ENCODE peak calls at places on chromosomes 16 and 17, in seven cellular contexts. G is omental fat pad; W is astrocyte of the spinal cord; N is heart left ventricle; X is left lung; V is CD4-positive, alpha-beta T cell; D is heart right ventricle. Q is an unnamed sample.

GRCh38 chr16:11049396-11050059 is 105.2 kb downstream of the CLEC16A start:
- DNase-seq in G (no peak), W (no peak), N (no peak), X (no peak), V (no peak), D (no peak), Q (no peak)

GRCh38 chr16:86222965-86223551 is 287.3 kb upstream of the FOXF1 start:
- DNase-seq in G (no peak), W (peak; percentile 85), N (no peak), X (no peak), V (no peak), D (no peak), Q (no peak)

GRCh38 chr17:48456584-48456983 is 26.6 kb upstream of the SKAP1 start:
- DNase-seq in G (no peak), W (no peak), N (no peak), X (no peak), V (no peak), D (no peak), Q (no peak)

GRCh38 chr16:27285676-27286196 is 17.2 kb upstream of the NSMCE1 start:
- DNase-seq in G (no peak), W (no peak), N (peak; percentile 34), X (peak; percentile 53), V (no peak), D (no peak), Q (no peak)

GRCh38 chr17:75927286-75927922 is 13.4 kb downstream of the FBF1 start:
- DNase-seq in G (no peak), W (no peak), N (no peak), X (no peak), V (no peak), D (no peak), Q (no peak)

GRCh38 chr17:14926526-14927122 is 338.5 kb downstream of the PMP22 start:
- DNase-seq in G (no peak), W (peak; percentile 66), N (no peak), X (no peak), V (peak; percentile 46), D (no peak), Q (no peak)

GRCh38 chr17:4658478-4659305 is 17.2 kb upstream of the ALOX15 start:
- DNase-seq in G (no peak), W (peak; percentile 24), N (no peak), X (no peak), V (no peak), D (no peak), Q (no peak)

GRCh38 chr16:22217890-22218730 is 12.0 kb downstream of the EEF2K start:
- DNase-seq in G (no peak), W (no peak), N (peak; percentile 57), X (no peak), V (no peak), D (peak; percentile 46), Q (no peak)

GRCh38 chr17:44914698-44915271 is 515 bp downstream of the GFAP start:
- DNase-seq in G (no peak), W (no peak), N (no peak), X (no peak), V (no peak), D (no peak), Q (no peak)

GRCh38 chr17:44807817-44808155 is 22.3 kb downstream of the GJC1 start:
- DNase-seq in G (no peak), W (no peak), N (no peak), X (no peak), V (no peak), D (no peak), Q (no peak)

GRCh38 chr16:17512636-17513220 is 42.0 kb upstream of the XYLT1 start:
- DNase-seq in G (no peak), W (peak; percentile 36), N (no peak), X (no peak), V (no peak), D (no peak), Q (no peak)

GRCh38 chr17:8151641-8152111 is 528 bp downstream of the PER1 start:
- DNase-seq in G (no peak), W (peak; percentile 71), N (peak; percentile 96), X (peak; percentile 85), V (no peak), D (peak; percentile 93), Q (peak; percentile 87)

GRCh38 chr16:86901483-86901882 is 323.1 kb downstream of the FOXL1 start:
- DNase-seq in G (no peak), W (peak; percentile 49), N (no peak), X (no peak), V (no peak), D (no peak), Q (no peak)

GRCh38 chr17:73315481-73315880 is 3.7 kb upstream of the CDC42EP4 start:
- DNase-seq in G (no peak), W (no peak), N (no peak), X (no peak), V (no peak), D (no peak), Q (no peak)

GRCh38 chr17:83126275-83126930 is 47.0 kb downstream of the METRNL start:
- DNase-seq in G (no peak), W (no peak), N (peak; percentile 20), X (no peak), V (no peak), D (no peak), Q (no peak)

GRCh38 chr16:84380405-84380804 is 12.1 kb downstream of the ATP2C2 start:
- DNase-seq in G (peak; percentile 1), W (no peak), N (no peak), X (peak; percentile 41), V (no peak), D (no peak), Q (no peak)

GRCh38 chr17:72338304-72338703 is 217.5 kb downstream of the SOX9 start:
- DNase-seq in G (no peak), W (no peak), N (no peak), X (no peak), V (no peak), D (no peak), Q (no peak)

GRCh38 chr16:78916928-78917545 is 683.5 kb downstream of the MAF start:
- DNase-seq in G (no peak), W (no peak), N (no peak), X (no peak), V (no peak), D (no peak), Q (no peak)

GRCh38 chr16:29809031-29809747 is 2.8 kb upstream of the PRRT2 start:
- DNase-seq in G (no peak), W (no peak), N (no peak), X (no peak), V (no peak), D (no peak), Q (no peak)

GRCh38 chr16:57807252-57807967 is 5.1 kb upstream of the KIFC3 start:
- DNase-seq in G (no peak), W (peak; percentile 64), N (no peak), X (no peak), V (no peak), D (no peak), Q (no peak)

GRCh38 chr17:71180801-71181385 is 939.9 kb upstream of the SOX9 start:
- DNase-seq in G (no peak), W (peak; percentile 81), N (no peak), X (no peak), V (no peak), D (no peak), Q (no peak)

GRCh38 chr16:31181102-31181830 is 1.3 kb downstream of the FUS start:
- DNase-seq in G (no peak), W (peak; percentile 26), N (peak; percentile 54), X (peak; percentile 60), V (no peak), D (peak; percentile 38), Q (no peak)

GRCh38 chr17:63040816-63041215 is 74.8 kb downstream of the TANC2 start:
- DNase-seq in G (no peak), W (no peak), N (no peak), X (no peak), V (no peak), D (no peak), Q (no peak)

GRCh38 chr17:64702815-64703214 is 40.7 kb upstream of the SMURF2 start:
- DNase-seq in G (no peak), W (no peak), N (no peak), X (no peak), V (no peak), D (no peak), Q (no peak)
- TF ChIP-seq CTCF in G (no peak), W (no peak), N (no peak), X (no peak), V (no peak), D (no peak), Q (no peak)

DNA sequence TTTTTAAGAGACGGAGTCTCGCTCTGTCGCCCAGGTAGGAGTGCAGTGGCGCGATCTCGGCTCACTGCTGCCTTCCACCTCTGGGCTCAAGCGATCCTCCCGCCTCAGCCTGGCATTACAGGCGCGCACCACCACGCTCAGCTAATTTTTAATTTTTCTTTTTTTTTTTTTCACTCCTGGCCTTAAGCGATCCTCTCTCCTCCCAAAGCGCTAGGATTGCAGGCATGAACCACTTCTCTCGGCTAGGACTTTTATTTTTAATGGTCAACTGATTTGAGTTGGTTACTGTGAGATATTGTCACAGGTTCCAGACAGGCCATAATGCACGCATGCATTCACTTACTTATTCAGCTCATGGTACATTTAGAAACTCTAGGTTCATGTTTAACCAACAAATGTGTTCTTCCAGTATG is 888 bp downstream of the PIGW start:
- DNase-seq in G (no peak), W (no peak), N (no peak), X (no peak), V (no peak), D (no peak), Q (no peak)
- TF ChIP-seq CTCF in G (no peak), W (no peak), N (no peak), X (no peak), V (no peak), D (no peak), Q (no peak)

GRCh38 chr17:35023538-35023937 is 40.0 kb downstream of the RFFL start:
- DNase-seq in G (no peak), W (no peak), N (no peak), X (no peak), V (no peak), D (no peak), Q (no peak)

GRCh38 chr17:35021520-35022380 is 41.4 kb downstream of the LIG3 start:
- DNase-seq in G (no peak), W (no peak), N (no peak), X (no peak), V (no peak), D (no peak), Q (no peak)

GRCh38 chr17:35019386-35020179 is 39.3 kb downstream of the LIG3 start:
- DNase-seq in G (no peak), W (no peak), N (no peak), X (no peak), V (no peak), D (no peak), Q (no peak)

GRCh38 chr17:35025541-35025940 is 38.0 kb downstream of the RFFL start:
- DNase-seq in G (no peak), W (no peak), N (no peak), X (no peak), V (no peak), D (no peak), Q (no peak)

GRCh38 chr17:35022536-35023063 is 40.9 kb downstream of the RFFL start:
- DNase-seq in G (peak; percentile 36), W (peak; percentile 96), N (peak; percentile 91), X (peak; percentile 86), V (peak; percentile 69), D (peak; percentile 52), Q (peak; percentile 77)
- TF ChIP-seq CTCF in G (no peak), W (peak; percentile 40), N (no peak), X (no peak), V (no peak), D (peak; percentile 22), Q (no peak)

DNA sequence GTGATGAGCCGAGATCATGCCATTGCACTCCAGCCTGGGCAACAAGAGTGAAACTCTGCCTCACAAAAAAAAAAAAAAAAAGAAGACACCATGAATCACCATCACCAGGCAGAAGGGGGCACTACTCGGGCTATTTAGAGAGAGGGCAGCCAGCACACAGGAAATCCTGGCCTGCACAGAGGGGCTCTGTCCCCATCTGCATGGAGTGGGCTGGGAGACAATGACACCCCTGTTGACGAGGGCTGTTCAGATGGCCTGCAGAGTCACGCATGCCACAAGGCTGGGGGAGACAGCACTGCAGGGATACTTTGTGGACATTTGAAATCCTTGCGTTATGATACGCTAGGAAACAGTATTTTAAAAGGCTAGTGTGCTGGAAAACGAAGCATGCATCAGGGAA is 48.3 kb downstream of the CUEDC1 start:
- DNase-seq in G (no peak), W (no peak), N (no peak), X (no peak), V (no peak), D (no peak), Q (no peak)
- TF ChIP-seq CTCF in G (no peak), W (peak; percentile 29), N (no peak), X (no peak), V (no peak), D (no peak), Q (no peak)

Q was measured in right lobe of liver.